ENCODE peak calls at places on chromosome 15, in six cellular contexts. One of them, this sample, is unnamed.

GRCh38 chr15:50250789-50251394 is 14.6 kb downstream of the HDC start:
- DNase-seq in lower lobe of right lung: no peak
- DNase-seq in HepG2: no peak
- DNase-seq in GM23338: no peak
- DNase-seq in AG04450: no peak
- DNase-seq in CD8-positive, alpha-beta T cell: no peak
- DNase-seq in this sample: no peak

GRCh38 chr15:29410342-29410741 is 140.7 kb upstream of the NSMCE3 start:
- DNase-seq in lower lobe of right lung: no peak
- DNase-seq in HepG2: no peak
- DNase-seq in GM23338: peak
- DNase-seq in AG04450: no peak
- DNase-seq in CD8-positive, alpha-beta T cell: no peak
- DNase-seq in this sample: no peak

GRCh38 chr15:69848551-69849231 is 249.0 kb downstream of the TLE3 start:
- DNase-seq in lower lobe of right lung: no peak
- DNase-seq in HepG2: no peak
- DNase-seq in GM23338: no peak
- DNase-seq in AG04450: no peak
- DNase-seq in CD8-positive, alpha-beta T cell: no peak
- DNase-seq in this sample: no peak

GRCh38 chr15:56798639-56799038 is 65.3 kb upstream of the ZNF280D start:
- DNase-seq in lower lobe of right lung: no peak
- DNase-seq in HepG2: no peak
- DNase-seq in GM23338: no peak
- DNase-seq in AG04450: no peak
- DNase-seq in CD8-positive, alpha-beta T cell: no peak
- DNase-seq in this sample: peak

GRCh38 chr15:70690491-70691281 is 72.7 kb downstream of the UACA start:
- DNase-seq in lower lobe of right lung: no peak
- DNase-seq in HepG2: peak
- DNase-seq in GM23338: no peak
- DNase-seq in AG04450: no peak
- DNase-seq in CD8-positive, alpha-beta T cell: no peak
- DNase-seq in this sample: no peak

GRCh38 chr15:83207622-83208356 is at the start of gene HDGFL3:
- DNase-seq in lower lobe of right lung: peak
- DNase-seq in HepG2: no peak
- DNase-seq in GM23338: peak
- DNase-seq in AG04450: no peak
- DNase-seq in CD8-positive, alpha-beta T cell: peak
- DNase-seq in this sample: no peak

GRCh38 chr15:94451461-94451860 is 220.1 kb downstream of the MCTP2 start:
- DNase-seq in lower lobe of right lung: no peak
- DNase-seq in HepG2: no peak
- DNase-seq in GM23338: no peak
- DNase-seq in AG04450: no peak
- DNase-seq in CD8-positive, alpha-beta T cell: no peak
- DNase-seq in this sample: no peak

GRCh38 chr15:89356634-89357298 is 22.1 kb upstream of the POLG start:
- DNase-seq in lower lobe of right lung: no peak
- DNase-seq in HepG2: no peak
- DNase-seq in GM23338: peak
- DNase-seq in AG04450: no peak
- DNase-seq in CD8-positive, alpha-beta T cell: no peak
- DNase-seq in this sample: no peak

GRCh38 chr15:66164788-66165187 is 88.8 kb downstream of the MEGF11 start:
- DNase-seq in lower lobe of right lung: no peak
- DNase-seq in HepG2: no peak
- DNase-seq in GM23338: no peak
- DNase-seq in AG04450: no peak
- DNase-seq in CD8-positive, alpha-beta T cell: no peak
- DNase-seq in this sample: no peak

GRCh38 chr15:91311986-91312385 is 211.9 kb downstream of the SV2B start:
- DNase-seq in lower lobe of right lung: no peak
- DNase-seq in HepG2: no peak
- DNase-seq in GM23338: no peak
- DNase-seq in AG04450: no peak
- DNase-seq in CD8-positive, alpha-beta T cell: no peak
- DNase-seq in this sample: no peak

GRCh38 chr15:72532991-72533601 is 59.0 kb downstream of the ARIH1 start:
- DNase-seq in lower lobe of right lung: no peak
- DNase-seq in HepG2: peak
- DNase-seq in GM23338: peak
- DNase-seq in AG04450: no peak
- DNase-seq in CD8-positive, alpha-beta T cell: no peak
- DNase-seq in this sample: peak

GRCh38 chr15:57873564-57874209 is 167.2 kb downstream of the POLR2M start:
- DNase-seq in lower lobe of right lung: no peak
- DNase-seq in HepG2: no peak
- DNase-seq in GM23338: no peak
- DNase-seq in AG04450: no peak
- DNase-seq in CD8-positive, alpha-beta T cell: no peak
- DNase-seq in this sample: no peak

GRCh38 chr15:68885070-68885469 is 45.3 kb upstream of the SPESP1 start:
- DNase-seq in lower lobe of right lung: no peak
- DNase-seq in HepG2: no peak
- DNase-seq in GM23338: peak
- DNase-seq in AG04450: no peak
- DNase-seq in CD8-positive, alpha-beta T cell: no peak
- DNase-seq in this sample: no peak

GRCh38 chr15:69232144-69232543 is 66.6 kb upstream of the PAQR5 start:
- DNase-seq in lower lobe of right lung: no peak
- DNase-seq in HepG2: no peak
- DNase-seq in GM23338: no peak
- DNase-seq in AG04450: no peak
- DNase-seq in CD8-positive, alpha-beta T cell: no peak
- DNase-seq in this sample: no peak

GRCh38 chr15:94306700-94307650 is 75.6 kb downstream of the MCTP2 start:
- DNase-seq in lower lobe of right lung: no peak
- DNase-seq in HepG2: no peak
- DNase-seq in GM23338: no peak
- DNase-seq in AG04450: no peak
- DNase-seq in CD8-positive, alpha-beta T cell: no peak
- DNase-seq in this sample: no peak

GRCh38 chr15:89575656-89576416 is 567 bp downstream of the TICRR start:
- DNase-seq in lower lobe of right lung: no peak
- DNase-seq in HepG2: no peak
- DNase-seq in GM23338: peak
- DNase-seq in AG04450: no peak
- DNase-seq in CD8-positive, alpha-beta T cell: no peak
- DNase-seq in this sample: no peak

GRCh38 chr15:94965593-94965992 is 734.2 kb downstream of the MCTP2 start:
- DNase-seq in lower lobe of right lung: no peak
- DNase-seq in HepG2: no peak
- DNase-seq in GM23338: no peak
- DNase-seq in AG04450: no peak
- DNase-seq in CD8-positive, alpha-beta T cell: no peak
- DNase-seq in this sample: no peak

GRCh38 chr15:70275461-70276138 is 177.9 kb upstream of the TLE3 start:
- DNase-seq in lower lobe of right lung: no peak
- DNase-seq in HepG2: no peak
- DNase-seq in GM23338: no peak
- DNase-seq in AG04450: no peak
- DNase-seq in CD8-positive, alpha-beta T cell: no peak
- DNase-seq in this sample: no peak

GRCh38 chr15:92645731-92646130 is 9.8 kb downstream of the FAM174B start:
- DNase-seq in lower lobe of right lung: no peak
- DNase-seq in HepG2: no peak
- DNase-seq in GM23338: no peak
- DNase-seq in AG04450: no peak
- DNase-seq in CD8-positive, alpha-beta T cell: no peak
- DNase-seq in this sample: no peak

GRCh38 chr15:92646216-92646615 is 9.4 kb downstream of the FAM174B start:
- DNase-seq in lower lobe of right lung: no peak
- DNase-seq in HepG2: no peak
- DNase-seq in GM23338: no peak
- DNase-seq in AG04450: no peak
- DNase-seq in CD8-positive, alpha-beta T cell: no peak
- DNase-seq in this sample: no peak

GRCh38 chr15:92645051-92645631 is 10.4 kb downstream of the FAM174B start:
- DNase-seq in lower lobe of right lung: no peak
- DNase-seq in HepG2: no peak
- DNase-seq in GM23338: no peak
- DNase-seq in AG04450: no peak
- DNase-seq in CD8-positive, alpha-beta T cell: no peak
- DNase-seq in this sample: no peak

GRCh38 chr15:92648190-92648875 is 7.2 kb downstream of the FAM174B start:
- DNase-seq in lower lobe of right lung: no peak
- DNase-seq in HepG2: no peak
- DNase-seq in GM23338: no peak
- DNase-seq in AG04450: no peak
- DNase-seq in CD8-positive, alpha-beta T cell: no peak
- DNase-seq in this sample: no peak

GRCh38 chr15:92647467-92648163 is 8.0 kb downstream of the FAM174B start:
- DNase-seq in lower lobe of right lung: no peak
- DNase-seq in HepG2: no peak
- DNase-seq in GM23338: peak
- DNase-seq in AG04450: no peak
- DNase-seq in CD8-positive, alpha-beta T cell: no peak
- DNase-seq in this sample: no peak
- H3K27ac ChIP-seq in lower lobe of right lung: no peak
- H3K27ac ChIP-seq in HepG2: no peak
- H3K27ac ChIP-seq in GM23338: peak
- H3K27ac ChIP-seq in AG04450: no peak
- H3K27ac ChIP-seq in CD8-positive, alpha-beta T cell: no peak
- H3K27ac ChIP-seq in this sample: no peak

GRCh38 chr15:31227235-31227634 is 99.4 kb upstream of the KLF13 start:
- DNase-seq in lower lobe of right lung: no peak
- DNase-seq in HepG2: no peak
- DNase-seq in GM23338: no peak
- DNase-seq in AG04450: no peak
- DNase-seq in CD8-positive, alpha-beta T cell: no peak
- DNase-seq in this sample: no peak
- H3K27ac ChIP-seq in lower lobe of right lung: no peak
- H3K27ac ChIP-seq in HepG2: no peak
- H3K27ac ChIP-seq in GM23338: no peak
- H3K27ac ChIP-seq in AG04450: no peak
- H3K27ac ChIP-seq in CD8-positive, alpha-beta T cell: no peak
- H3K27ac ChIP-seq in this sample: no peak

GRCh38 chr15:48358229-48358641 is 27.0 kb downstream of the DUT start:
- DNase-seq in lower lobe of right lung: no peak
- DNase-seq in HepG2: no peak
- DNase-seq in GM23338: peak
- DNase-seq in AG04450: no peak
- DNase-seq in CD8-positive, alpha-beta T cell: no peak
- DNase-seq in this sample: peak

GRCh38 chr15:48352474-48353072 is 21.3 kb downstream of the DUT start:
- DNase-seq in lower lobe of right lung: no peak
- DNase-seq in HepG2: peak
- DNase-seq in GM23338: peak
- DNase-seq in AG04450: no peak
- DNase-seq in CD8-positive, alpha-beta T cell: peak
- DNase-seq in this sample: peak

GRCh38 chr15:48354694-48355303 is 23.6 kb downstream of the DUT start:
- DNase-seq in lower lobe of right lung: no peak
- DNase-seq in HepG2: peak
- DNase-seq in GM23338: no peak
- DNase-seq in AG04450: no peak
- DNase-seq in CD8-positive, alpha-beta T cell: no peak
- DNase-seq in this sample: no peak

GRCh38 chr15:48358681-48359152 is 27.5 kb downstream of the DUT start:
- DNase-seq in lower lobe of right lung: no peak
- DNase-seq in HepG2: no peak
- DNase-seq in GM23338: no peak
- DNase-seq in AG04450: no peak
- DNase-seq in CD8-positive, alpha-beta T cell: no peak
- DNase-seq in this sample: no peak

GRCh38 chr15:48355377-48355776 is 24.1 kb downstream of the DUT start:
- DNase-seq in lower lobe of right lung: no peak
- DNase-seq in HepG2: peak
- DNase-seq in GM23338: no peak
- DNase-seq in AG04450: no peak
- DNase-seq in CD8-positive, alpha-beta T cell: no peak
- DNase-seq in this sample: no peak
- H3K27ac ChIP-seq in lower lobe of right lung: no peak
- H3K27ac ChIP-seq in HepG2: no peak
- H3K27ac ChIP-seq in GM23338: no peak
- H3K27ac ChIP-seq in AG04450: peak
- H3K27ac ChIP-seq in CD8-positive, alpha-beta T cell: no peak
- H3K27ac ChIP-seq in this sample: no peak

DNA sequence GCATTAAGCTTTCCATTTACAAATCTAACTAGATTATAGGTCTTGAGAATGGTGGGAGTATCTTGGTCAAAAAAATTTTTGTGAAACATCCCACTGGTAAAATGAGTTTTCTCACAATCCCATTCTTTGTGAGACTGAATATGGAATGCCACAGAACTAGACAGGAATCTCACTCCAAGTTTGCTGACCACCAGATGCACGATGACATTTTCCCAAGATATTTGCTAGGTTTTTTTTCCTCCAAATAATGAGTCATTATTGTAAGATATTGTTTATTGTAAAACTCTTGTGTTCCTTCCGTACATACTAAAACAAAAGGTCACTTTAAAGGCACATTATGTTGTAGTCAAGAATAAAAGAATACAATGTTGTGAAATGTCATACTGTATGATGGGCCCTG is 53.9 kb downstream of the COPS2 start:
- DNase-seq in lower lobe of right lung: no peak
- DNase-seq in HepG2: no peak
- DNase-seq in GM23338: no peak
- DNase-seq in AG04450: peak
- DNase-seq in CD8-positive, alpha-beta T cell: no peak
- DNase-seq in this sample: no peak
- H3K27ac ChIP-seq in lower lobe of right lung: no peak
- H3K27ac ChIP-seq in HepG2: no peak
- H3K27ac ChIP-seq in GM23338: no peak
- H3K27ac ChIP-seq in AG04450: no peak
- H3K27ac ChIP-seq in CD8-positive, alpha-beta T cell: no peak
- H3K27ac ChIP-seq in this sample: no peak

DNA sequence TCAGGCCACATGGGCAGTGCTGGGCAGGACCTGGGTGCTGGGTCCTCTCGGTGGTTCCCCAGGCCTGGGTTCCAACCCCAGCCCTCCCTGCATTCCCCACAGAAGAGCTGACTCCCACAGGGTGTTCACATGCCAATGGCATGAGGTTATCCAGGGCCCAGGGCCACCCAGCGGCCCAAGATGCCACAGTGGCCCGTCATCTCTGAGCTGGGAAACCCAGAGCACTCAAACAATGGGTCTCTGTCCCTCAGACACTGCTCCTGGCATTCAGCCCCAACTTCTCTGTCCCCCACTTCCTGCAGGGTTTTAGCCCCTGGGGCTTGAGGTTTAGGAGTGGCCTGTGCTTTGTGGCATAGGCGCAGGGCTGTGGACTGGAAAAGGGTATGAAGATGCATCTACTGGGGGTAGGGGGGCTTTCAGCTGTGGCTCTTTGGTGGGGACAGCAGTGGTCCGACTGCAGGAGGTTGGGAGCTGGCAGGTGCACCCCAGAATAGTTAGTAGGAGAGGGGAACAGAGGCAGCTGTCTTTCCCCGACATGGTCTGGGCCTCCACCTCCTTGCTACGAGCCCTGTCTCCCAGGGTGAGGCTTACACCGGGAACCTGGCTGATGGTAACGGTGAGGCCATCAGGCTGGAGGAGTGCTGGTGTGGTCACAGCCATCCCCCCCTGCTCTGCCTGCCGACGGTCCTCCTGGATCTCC is 1.7 kb downstream of the CCDC9B start:
- DNase-seq in lower lobe of right lung: no peak
- DNase-seq in HepG2: peak
- DNase-seq in GM23338: no peak
- DNase-seq in AG04450: peak
- DNase-seq in CD8-positive, alpha-beta T cell: no peak
- DNase-seq in this sample: no peak
- H3K27ac ChIP-seq in lower lobe of right lung: peak
- H3K27ac ChIP-seq in HepG2: no peak
- H3K27ac ChIP-seq in GM23338: no peak
- H3K27ac ChIP-seq in AG04450: peak
- H3K27ac ChIP-seq in CD8-positive, alpha-beta T cell: no peak
- H3K27ac ChIP-seq in this sample: no peak

GRCh38 chr15:97959738-97960363 is 652 bp upstream of the ARRDC4 start:
- DNase-seq in lower lobe of right lung: no peak
- DNase-seq in HepG2: no peak
- DNase-seq in GM23338: no peak
- DNase-seq in AG04450: no peak
- DNase-seq in CD8-positive, alpha-beta T cell: no peak
- DNase-seq in this sample: no peak
- H3K27ac ChIP-seq in lower lobe of right lung: peak
- H3K27ac ChIP-seq in HepG2: no peak
- H3K27ac ChIP-seq in GM23338: no peak
- H3K27ac ChIP-seq in AG04450: no peak
- H3K27ac ChIP-seq in CD8-positive, alpha-beta T cell: peak
- H3K27ac ChIP-seq in this sample: peak

This sample was measured in CD4-positive, CD25-positive, alpha-beta regulatory T cell.